ENCODE peak calls at places on chromosome 3, in seven cellular contexts. A is heart left ventricle, B is cardiac muscle cell, T is A549, E is pancreas, M is prostate gland, R is Panc1. X is an unnamed sample.

GRCh38 chr3:129702934-129703712 is 96.6 kb upstream of the PLXND1 start:
- DNase-seq in A (no peak), B (no peak), T (peak; percentile 29), E (no peak), M (no peak), R (no peak), X (no peak)

GRCh38 chr3:43379343-43379742 is 93.0 kb downstream of the SNRK start:
- DNase-seq in A (no peak), B (peak; percentile 64), T (no peak), E (no peak), M (no peak), R (no peak), X (no peak)

GRCh38 chr3:59995563-59995962 is 945.7 kb upstream of the CFAP20DC start:
- DNase-seq in A (no peak), B (no peak), T (no peak), E (no peak), M (no peak), R (no peak), X (no peak)

GRCh38 chr3:69541059-69541471 is 155.2 kb upstream of the FRMD4B start:
- DNase-seq in A (no peak), B (no peak), T (no peak), E (no peak), M (peak; percentile 65), R (no peak), X (peak; percentile 85)

GRCh38 chr3:169668081-169668956 is 4.8 kb upstream of the MECOM start:
- DNase-seq in A (peak; percentile 64), B (peak; percentile 59), T (peak; percentile 18), E (peak; percentile 56), M (peak; percentile 38), R (no peak), X (peak; percentile 32)

GRCh38 chr3:194869482-194870169 is 183.9 kb downstream of the FAM43A start:
- DNase-seq in A (no peak), B (no peak), T (peak; percentile 50), E (no peak), M (no peak), R (no peak), X (peak; percentile 59)

GRCh38 chr3:46667657-46668056 is 25.8 kb downstream of the ALS2CL start:
- DNase-seq in A (peak; percentile 49), B (no peak), T (no peak), E (no peak), M (no peak), R (no peak), X (no peak)

GRCh38 chr3:144553301-144553700 is 581.7 kb downstream of the DIPK2A start:
- DNase-seq in A (no peak), B (no peak), T (no peak), E (no peak), M (no peak), R (no peak), X (no peak)

GRCh38 chr3:71310595-71311319 is 272.8 kb downstream of the FOXP1 start:
- DNase-seq in A (peak; percentile 69), B (peak; percentile 70), T (peak; percentile 11), E (no peak), M (no peak), R (no peak), X (no peak)

GRCh38 chr3:16253601-16254000 is 11.1 kb downstream of the DPH3 start:
- DNase-seq in A (no peak), B (peak; percentile 81), T (no peak), E (no peak), M (no peak), R (no peak), X (no peak)

GRCh38 chr3:155941354-155941753 is 70.9 kb downstream of the GMPS start:
- DNase-seq in A (no peak), B (no peak), T (no peak), E (no peak), M (no peak), R (no peak), X (no peak)

GRCh38 chr3:189941679-189942078 is 179.0 kb downstream of the P3H2 start:
- DNase-seq in A (no peak), B (peak; percentile 31), T (peak; percentile 87), E (peak; percentile 39), M (no peak), R (no peak), X (peak; percentile 72)

GRCh38 chr3:58560771-58561311 is 16.4 kb downstream of the FAM107A start:
- DNase-seq in A (no peak), B (peak; percentile 96), T (peak; percentile 67), E (no peak), M (no peak), R (no peak), X (peak; percentile 43)

GRCh38 chr3:134625885-134626741 is 24.7 kb downstream of the KY start:
- DNase-seq in A (no peak), B (no peak), T (no peak), E (no peak), M (no peak), R (no peak), X (no peak)

GRCh38 chr3:11095932-11096265 is 58.4 kb upstream of the HRH1 start:
- DNase-seq in A (no peak), B (peak; percentile 48), T (peak; percentile 19), E (no peak), M (no peak), R (no peak), X (no peak)

GRCh38 chr3:64575211-64575844 is 112.5 kb downstream of the ADAMTS9 start:
- DNase-seq in A (no peak), B (peak; percentile 40), T (peak; percentile 25), E (no peak), M (no peak), R (peak; percentile 4), X (peak; percentile 5)

GRCh38 chr3:55485208-55485791 is 1.8 kb downstream of the WNT5A start:
- DNase-seq in A (peak; percentile 87), B (peak; percentile 89), T (peak; percentile 68), E (peak; percentile 77), M (peak; percentile 57), R (no peak), X (no peak)

GRCh38 chr3:115100172-115100571 is 46.9 kb downstream of the ZBTB20 start:
- DNase-seq in A (no peak), B (peak; percentile 77), T (peak; percentile 52), E (peak; percentile 7), M (peak; percentile 33), R (no peak), X (no peak)

GRCh38 chr3:134527037-134527436 is 41.2 kb downstream of the CEP63 start:
- DNase-seq in A (peak; percentile 57), B (peak; percentile 7), T (peak; percentile 5), E (no peak), M (no peak), R (no peak), X (no peak)

GRCh38 chr3:18766971-18767370 is 341.8 kb upstream of the SATB1 start:
- DNase-seq in A (no peak), B (no peak), T (no peak), E (no peak), M (no peak), R (no peak), X (no peak)
- H3K27ac ChIP-seq in A (no peak overlapping the region), B (no peak overlapping the region), T (no peak overlapping the region), E (no peak overlapping the region), M (no peak overlapping the region), R (no peak overlapping the region), X (no peak overlapping the region)

GRCh38 chr3:14797731-14798130 is 21.0 kb upstream of the FGD5 start:
- DNase-seq in A (no peak), B (no peak), T (no peak), E (no peak), M (no peak), R (no peak), X (no peak)
- TF ChIP-seq CTCF in A (no peak), B (no peak), T (no peak), E (no peak), M (no peak), R (no peak), X (no peak)

GRCh38 chr3:65575376-65575840 is 463.3 kb downstream of the MAGI1 start:
- DNase-seq in A (no peak), B (peak; percentile 64), T (peak; percentile 40), E (no peak), M (no peak), R (peak; percentile 61), X (peak; percentile 38)
- H3K27ac ChIP-seq in A (no peak overlapping the region), B (no peak overlapping the region), T (no peak overlapping the region), E (no peak overlapping the region), M (no peak overlapping the region), R (no peak overlapping the region), X (no peak overlapping the region)

DNA sequence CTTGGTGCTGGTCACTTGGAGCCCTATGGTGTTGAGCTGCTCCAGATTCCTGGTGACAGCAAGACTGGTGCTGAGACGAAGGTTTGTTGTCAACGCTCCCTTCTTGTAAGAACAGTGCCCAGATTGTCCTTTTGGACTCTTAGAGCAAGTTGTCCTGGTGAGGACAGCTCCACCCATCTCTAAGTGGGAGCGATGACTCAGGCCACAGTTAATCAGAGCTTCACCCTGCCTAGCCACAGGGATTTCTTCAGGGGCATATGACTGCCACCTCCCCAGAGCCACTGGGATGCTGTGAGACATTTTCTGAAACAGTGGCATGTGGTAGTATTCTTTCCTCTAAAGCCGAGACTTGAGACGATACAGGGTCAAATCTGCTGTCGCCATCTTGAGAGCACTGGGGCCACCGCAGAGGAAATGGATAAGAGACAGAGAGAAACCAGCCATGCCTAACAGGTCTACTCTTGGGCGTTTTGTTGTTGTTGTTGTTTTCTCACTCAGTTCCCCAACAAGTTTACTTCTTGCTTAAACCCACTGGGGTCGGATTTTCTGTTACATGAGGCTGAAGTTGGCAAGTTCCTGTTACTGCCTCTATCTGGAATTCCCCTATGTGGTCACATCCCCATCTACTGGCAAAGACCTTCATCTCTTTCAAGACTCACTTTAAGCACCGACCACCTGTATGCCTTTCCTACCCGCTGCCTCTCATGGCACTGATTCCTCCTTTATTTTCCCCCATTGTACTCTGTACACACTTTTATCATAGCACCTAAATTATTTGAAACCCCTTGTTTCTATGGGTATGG is 16.0 kb upstream of the PCOLCE2 start:
- DNase-seq in A (no peak), B (peak; percentile 32), T (peak; percentile 52), E (no peak), M (no peak), R (no peak), X (peak; percentile 13)
- TF ChIP-seq CTCF in A (peak; percentile 12), B (no peak), T (peak; percentile 40), E (no peak), M (no peak), R (no peak), X (no peak)

DNA sequence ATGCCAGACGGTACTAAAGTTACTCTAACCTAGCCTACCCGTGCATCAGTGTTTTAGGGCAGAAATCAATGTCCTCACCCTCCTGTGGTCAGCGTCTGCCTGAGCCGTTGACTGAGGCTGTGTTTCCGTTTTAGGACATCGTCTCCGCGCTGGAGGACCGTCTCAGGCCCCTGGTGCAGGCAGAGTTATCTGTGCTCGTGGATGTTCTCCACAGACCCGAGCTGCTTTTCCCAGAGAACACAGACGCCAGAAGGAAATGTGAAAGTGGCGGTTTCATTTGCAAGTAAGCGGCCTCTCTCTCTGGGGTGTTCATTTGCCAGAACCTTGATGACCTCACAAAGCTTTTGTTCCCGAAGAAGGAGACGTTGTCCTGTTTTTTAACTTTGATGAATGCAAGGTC is 217.0 kb downstream of the ITPR1 start:
- DNase-seq in A (no peak), B (no peak), T (no peak), E (no peak), M (no peak), R (no peak), X (no peak)
- H3K27ac ChIP-seq in A (no peak overlapping the region), B (no peak overlapping the region), T (no peak overlapping the region), E (no peak overlapping the region), M (no peak overlapping the region), R (no peak overlapping the region), X (no peak overlapping the region)

X was measured in RWPE1.